ENCODE peak calls at places on chromosome 1, in four cellular contexts. G is H1, Q is K562, R is GM12878. B is an unnamed sample.

GRCh38 chr1:178267646-178268094 is 173.8 kb downstream of the RASAL2 start:
- DNase-seq in R (no peak), Q (no peak), G (no peak), B (peak; percentile 40)

GRCh38 chr1:53766194-53766748 is 27.3 kb upstream of the GLIS1 start:
- DNase-seq in G (no peak), Q (no peak), R (no peak), B (no peak)

GRCh38 chr1:198496216-198497143 is 44.0 kb downstream of the ATP6V1G3 start:
- DNase-seq in G (no peak), R (no peak), Q (no peak), B (peak; percentile 81)

GRCh38 chr1:44653107-44653964 is 20.9 kb downstream of the TMEM53 start:
- DNase-seq in Q (no peak), G (no peak), R (no peak), B (no peak)

GRCh38 chr1:195462646-195463045 is 1145.6 kb downstream of the KCNT2 start:
- DNase-seq in R (no peak), G (no peak), Q (no peak), B (peak; percentile 45)

GRCh38 chr1:12386130-12386529 is 156.3 kb downstream of the VPS13D start:
- DNase-seq in Q (no peak), R (no peak), G (no peak), B (no peak)

GRCh38 chr1:86258106-86258505 is 101.5 kb upstream of the COL24A1 start:
- DNase-seq in R (no peak), G (no peak), Q (no peak), B (peak; percentile 53)

GRCh38 chr1:181504294-181505115 is 21.2 kb downstream of the CACNA1E start:
- DNase-seq in R (peak; percentile 74), G (peak; percentile 52), Q (peak; percentile 58), B (peak; percentile 28)

GRCh38 chr1:184771190-184771691 is 16.6 kb upstream of the EDEM3 start:
- DNase-seq in Q (peak; percentile 96), R (no peak), G (no peak), B (no peak)

GRCh38 chr1:156705321-156705917 is at the start of gene CRABP2:
- DNase-seq in R (no peak), Q (peak; percentile 56), G (peak; percentile 64), B (no peak)

GRCh38 chr1:236864211-236864610 is 69.1 kb downstream of the MTR start:
- DNase-seq in G (no peak), Q (no peak), R (no peak), B (no peak)
- H3K27ac ChIP-seq in G (no peak overlapping the region), Q (no peak overlapping the region), R (no peak overlapping the region), B (no peak overlapping the region)

DNA sequence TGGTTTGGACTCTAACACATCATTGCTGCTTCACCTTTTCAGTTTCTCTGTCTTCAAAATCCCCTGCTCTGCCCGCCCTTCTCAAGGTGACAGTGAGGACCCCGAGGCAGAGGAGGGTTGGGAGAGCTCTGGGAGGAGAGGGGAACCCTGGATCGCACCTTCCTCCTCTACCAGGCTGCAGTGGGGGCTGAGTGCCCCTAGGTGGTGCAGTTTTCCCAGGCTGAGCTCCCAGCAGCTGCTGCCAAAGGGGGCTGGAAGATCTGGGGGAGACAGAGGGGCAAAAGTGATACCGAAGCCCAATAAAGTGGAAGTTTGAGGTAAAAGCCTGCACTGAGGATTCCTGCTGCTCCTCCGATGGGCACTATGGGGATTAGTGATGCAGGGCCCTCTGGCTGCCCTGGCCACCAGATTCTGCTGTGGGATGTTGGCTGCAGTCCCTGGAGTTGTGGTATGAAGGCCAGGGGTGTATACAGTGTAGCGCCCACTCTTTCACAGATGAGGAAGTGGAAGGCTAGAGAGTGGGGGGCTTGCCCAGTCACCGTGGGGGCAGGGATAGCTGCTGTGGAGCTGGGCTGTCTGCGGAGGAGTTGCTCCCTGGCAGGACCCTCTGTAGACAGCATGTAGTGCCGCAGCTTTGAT is 40.7 kb upstream of the SCMH1 start:
- DNase-seq in R (no peak), G (peak; percentile 81), Q (peak; percentile 52), B (peak; percentile 13)
- TF ChIP-seq CHD1 in R (no peak), G (no peak), Q (no peak), B (no peak)

DNA sequence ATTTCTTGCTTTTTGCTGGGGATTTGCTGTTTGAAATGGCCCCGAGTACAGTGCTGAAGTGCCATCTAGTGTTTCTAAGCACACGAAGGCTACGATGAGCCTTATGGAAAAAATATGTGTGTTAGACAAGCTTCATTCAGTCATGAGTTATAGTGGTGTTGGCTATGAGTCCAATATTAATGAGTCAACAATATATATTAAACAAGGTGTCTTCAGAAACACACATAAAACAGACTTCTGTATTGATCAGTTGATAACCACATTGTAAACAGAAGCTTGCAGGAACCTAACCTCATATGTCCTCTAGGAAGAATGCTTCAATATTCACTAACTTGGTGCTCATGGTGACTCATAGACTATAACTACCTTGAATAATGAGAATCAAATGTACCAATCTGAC is 1.7 kb upstream of the GJB5 start:
- DNase-seq in Q (no peak), G (no peak), R (no peak), B (no peak)
- H3K27ac ChIP-seq in Q (no peak overlapping the region), G (no peak overlapping the region), R (no peak overlapping the region), B (no peak overlapping the region)

GRCh38 chr1:221419513-221420088 is 322.3 kb downstream of the DUSP10 start:
- DNase-seq in Q (no peak), R (no peak), G (no peak), B (peak; percentile 92)

GRCh38 chr1:221416723-221417122 is 325.2 kb downstream of the DUSP10 start:
- DNase-seq in G (no peak), R (no peak), Q (no peak), B (no peak)

GRCh38 chr1:221415626-221416025 is 326.3 kb downstream of the DUSP10 start:
- DNase-seq in G (no peak), R (no peak), Q (no peak), B (no peak)

DNA sequence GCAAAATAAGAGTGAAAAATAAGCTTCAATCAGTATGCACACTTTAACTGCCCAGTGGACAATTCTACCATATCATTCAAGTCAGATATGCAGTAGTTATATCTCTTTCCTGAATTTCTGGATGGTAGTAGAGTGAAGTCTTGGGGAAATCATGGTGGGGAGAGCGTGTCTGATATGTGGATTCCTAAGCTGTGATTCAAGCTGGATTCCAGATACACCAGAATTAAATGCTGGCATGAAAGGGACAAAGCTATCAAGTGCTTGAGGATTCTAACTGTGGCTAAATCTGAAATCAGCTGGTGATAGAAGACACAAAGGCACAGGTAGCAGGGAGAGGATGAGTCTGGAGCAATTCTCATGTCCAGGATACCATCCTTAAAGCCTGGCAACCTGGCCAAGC is 323.5 kb downstream of the DUSP10 start:
- DNase-seq in Q (no peak), R (no peak), G (no peak), B (peak; percentile 64)
- TF ChIP-seq CHD1 in Q (no peak), R (no peak), G (no peak), B (no peak)